ENCODE peak calls at places on chromosomes 2 and 18, in ten cellular contexts. P is body of pancreas; D is stimulated activated CD8-positive, alpha-beta memory T cell treated with anti-CD3 and anti-CD28 coated beads, Interleukin-7, amount 100 ng/mL, for 4 hours; B is NCI-H2081; W is AG08396; Z is KG1; F is GM13977; S is left lung; N is LoVo; Q is activated CD4-positive, CD25-positive, alpha-beta regulatory T cell. O is an unnamed sample.

GRCh38 chr2:130808482-130809268 is 28.0 kb upstream of the ARHGEF4 start:
- DNase-seq in W (no peak), Q (no peak), F (no peak), B (no peak), N (peak), S (no peak), P (no peak), D (no peak), Z (peak), O (no peak)

GRCh38 chr18:31679806-31680793 is 4.3 kb downstream of the B4GALT6 start:
- DNase-seq in W (no peak), F (no peak), N (no peak), P (no peak), S (no peak), Q (no peak), B (no peak), Z (no peak), D (no peak), O (no peak)

GRCh38 chr2:224031358-224031970 is 7.6 kb downstream of the SERPINE2 start:
- DNase-seq in B (no peak), S (no peak), Q (no peak), N (no peak), D (no peak), Z (no peak), W (no peak), P (no peak), F (no peak), O (no peak)

GRCh38 chr2:63023444-63023843 is 27.2 kb upstream of the OTX1 start:
- DNase-seq in B (peak), F (no peak), Z (peak), P (no peak), Q (no peak), W (peak), S (no peak), D (no peak), N (no peak), O (peak)

GRCh38 chr2:118244686-118245085 is 156.4 kb downstream of the INSIG2 start:
- DNase-seq in W (no peak), B (no peak), N (no peak), Q (no peak), S (no peak), P (no peak), D (no peak), Z (no peak), F (no peak), O (no peak)

GRCh38 chr18:50340078-50340477 is 34.8 kb upstream of the SKA1 start:
- DNase-seq in P (no peak), W (no peak), N (no peak), D (no peak), Q (no peak), Z (no peak), F (no peak), B (no peak), S (no peak), O (no peak)

GRCh38 chr18:36809590-36810381 is 19.0 kb downstream of the TPGS2 start:
- DNase-seq in B (peak), P (peak), W (peak), F (peak), Z (peak), D (no peak), N (peak), S (no peak), Q (no peak), O (peak)

GRCh38 chr18:11695736-11696135 is 6.7 kb downstream of the GNAL start:
- DNase-seq in Q (no peak), W (no peak), D (no peak), S (no peak), N (no peak), P (no peak), F (no peak), Z (no peak), B (no peak), O (no peak)

GRCh38 chr2:113080134-113080533 is 12.4 kb downstream of the IL1F10 start:
- DNase-seq in W (peak), Q (peak), N (no peak), B (no peak), S (peak), F (peak), D (peak), P (peak), Z (peak), O (peak)

GRCh38 chr2:24482256-24482971 is 8.6 kb upstream of the NCOA1 start:
- DNase-seq in P (no peak), N (no peak), W (no peak), Q (no peak), D (no peak), S (no peak), B (no peak), F (no peak), Z (no peak), O (no peak)

GRCh38 chr2:28624798-28625701 is 126.6 kb upstream of the PPP1CB start:
- DNase-seq in B (no peak), P (peak), Z (no peak), Q (no peak), F (peak), W (peak), N (no peak), D (peak), S (peak), O (no peak)

GRCh38 chr2:174985624-174986023 is 19.6 kb downstream of the CHN1 start:
- DNase-seq in S (no peak), Q (no peak), W (no peak), D (no peak), P (no peak), B (no peak), Z (no peak), N (peak), F (no peak), O (peak)

GRCh38 chr2:172249986-172250385 is 147.3 kb upstream of the DLX2 start:
- DNase-seq in Z (no peak), S (no peak), P (no peak), D (no peak), F (no peak), N (no peak), W (peak), B (no peak), Q (no peak), O (no peak)

GRCh38 chr18:37161491-37161890 is 332.6 kb downstream of the KIAA1328 start:
- DNase-seq in Z (no peak), F (no peak), Q (no peak), B (no peak), D (no peak), N (no peak), P (no peak), S (no peak), W (no peak), O (no peak)

GRCh38 chr2:188607501-188607900 is 315.8 kb downstream of the GULP1 start:
- DNase-seq in B (no peak), W (no peak), P (no peak), N (no peak), D (no peak), Q (no peak), F (no peak), S (no peak), Z (peak), O (no peak)

GRCh38 chr2:226887940-226888339 is 52.1 kb downstream of the RHBDD1 start:
- DNase-seq in S (no peak), B (no peak), F (no peak), N (no peak), D (no peak), Q (no peak), P (no peak), W (peak), Z (no peak), O (no peak)

GRCh38 chr2:98258906-98259305 is 87.3 kb upstream of the CNGA3 start:
- DNase-seq in W (no peak), B (no peak), S (no peak), Z (no peak), Q (no peak), N (no peak), P (no peak), F (no peak), D (no peak), O (no peak)

GRCh38 chr18:25614168-25614567 is 262.2 kb upstream of the ZNF521 start:
- DNase-seq in Z (no peak), W (no peak), F (no peak), S (no peak), Q (no peak), N (no peak), P (no peak), B (no peak), D (no peak), O (no peak)

GRCh38 chr2:37201766-37202165 is 5.5 kb downstream of the CEBPZOS start:
- DNase-seq in N (no peak), P (no peak), B (no peak), S (no peak), W (no peak), D (peak), Z (no peak), Q (no peak), F (no peak), O (no peak)

GRCh38 chr2:169892951-169893350 is 65.7 kb downstream of the UBR3 start:
- DNase-seq in W (no peak), S (no peak), B (no peak), D (no peak), P (no peak), Q (no peak), F (no peak), N (no peak), Z (no peak), O (no peak)

GRCh38 chr2:179596018-179596417 is 265.4 kb downstream of the ZNF385B start:
- DNase-seq in P (no peak), N (no peak), Q (no peak), B (no peak), S (no peak), D (no peak), F (no peak), W (no peak), Z (no peak), O (no peak)

GRCh38 chr2:71102981-71103681 is 26.9 kb downstream of the MCEE start:
- DNase-seq in Q (no peak), D (no peak), Z (no peak), F (no peak), P (no peak), W (no peak), B (no peak), N (no peak), S (no peak), O (no peak)

GRCh38 chr2:202084265-202084664 is 11.2 kb downstream of the KIAA2012 start:
- DNase-seq in B (no peak), Z (no peak), P (no peak), W (peak), D (no peak), F (no peak), S (no peak), N (no peak), Q (no peak), O (peak)

GRCh38 chr18:78630356-78630755 is 349.3 kb upstream of the SALL3 start:
- DNase-seq in Q (no peak), N (no peak), B (no peak), F (no peak), Z (no peak), W (no peak), D (no peak), S (no peak), P (no peak), O (no peak)

GRCh38 chr18:46171331-46171730 is 67.1 kb downstream of the HAUS1 start:
- DNase-seq in F (no peak), Z (no peak), P (no peak), B (no peak), N (no peak), W (no peak), Q (no peak), S (no peak), D (no peak), O (no peak)

GRCh38 chr18:72555101-72555500 is 11.0 kb upstream of the CBLN2 start:
- DNase-seq in D (no peak), N (no peak), W (no peak), P (no peak), S (no peak), Z (no peak), F (no peak), B (no peak), Q (no peak), O (no peak)

GRCh38 chr2:195533771-195534642 is 123.0 kb upstream of the SLC39A10 start:
- DNase-seq in S (peak), W (peak), F (no peak), P (no peak), Z (no peak), B (no peak), D (peak), Q (peak), N (no peak), O (no peak)

GRCh38 chr18:54254265-54254758 is 15.0 kb upstream of the POLI start:
- DNase-seq in N (peak), W (no peak), Q (no peak), Z (no peak), S (no peak), F (no peak), D (no peak), B (no peak), P (peak), O (no peak)

GRCh38 chr2:5725794-5726463 is 33.7 kb downstream of the SOX11 start:
- DNase-seq in N (no peak), W (no peak), P (no peak), S (no peak), Q (no peak), B (no peak), Z (no peak), F (no peak), D (no peak), O (no peak)

GRCh38 chr2:230661072-230661957 is 51.3 kb upstream of the CAB39 start:
- DNase-seq in Q (no peak), D (peak), N (no peak), W (no peak), F (no peak), P (no peak), S (no peak), Z (no peak), B (no peak), O (no peak)

GRCh38 chr2:96143231-96143847 is 1.9 kb downstream of the DUSP2 start:
- DNase-seq in D (no peak), P (no peak), F (no peak), B (no peak), Z (no peak), Q (no peak), W (no peak), N (no peak), S (no peak), O (no peak)

GRCh38 chr18:3715223-3716080 is 265.5 kb downstream of the TGIF1 start:
- DNase-seq in D (no peak), Q (no peak), N (no peak), B (peak), S (no peak), W (no peak), F (no peak), P (no peak), Z (no peak), O (no peak)

GRCh38 chr2:104125096-104125495 is 728.8 kb upstream of the POU3F3 start:
- DNase-seq in N (no peak), P (no peak), W (no peak), S (no peak), F (no peak), D (no peak), B (no peak), Q (no peak), Z (no peak), O (no peak)

GRCh38 chr2:46461716-46462171 is 17.6 kb upstream of the TMEM247 start:
- DNase-seq in Z (peak), Q (no peak), F (no peak), N (no peak), D (no peak), S (no peak), P (no peak), W (no peak), B (no peak), O (peak)

GRCh38 chr2:177332041-177332991 is 60.3 kb upstream of the AGPS start:
- DNase-seq in Z (peak), W (peak), D (peak), Q (no peak), B (peak), F (peak), N (peak), S (peak), P (peak), O (peak)

O was measured in NCI-H1694 treated with DMSO at 0.1 percent for 48 hours.